ENCODE peak calls at places on chromosomes 3 and 15, in five cellular contexts. D is uterus, L is transverse colon, I is heart left ventricle, Z is spleen. A is an unnamed sample.

GRCh38 chr3:45907769-45908705 is 21.7 kb downstream of the CCR9 start:
- DNase-seq in L (no peak), I (no peak), D (no peak), Z (no peak), A (no peak)

GRCh38 chr15:83278191-83278590 is 6.3 kb downstream of the BNC1 start:
- DNase-seq in Z (no peak), D (no peak), I (no peak), L (no peak), A (no peak)

GRCh38 chr15:78003539-78004008 is 73.9 kb downstream of the TBC1D2B start:
- DNase-seq in D (no peak), I (no peak), Z (no peak), L (no peak), A (no peak)

GRCh38 chr15:63915209-63915887 is 81.6 kb upstream of the HERC1 start:
- DNase-seq in L (no peak), I (no peak), Z (peak), D (no peak), A (no peak)

GRCh38 chr3:45546636-45547201 is 47.8 kb upstream of the LIMD1 start:
- DNase-seq in D (no peak), L (no peak), Z (no peak), I (no peak), A (no peak)

GRCh38 chr15:56815247-56815646 is 81.9 kb upstream of the ZNF280D start:
- DNase-seq in Z (no peak), I (no peak), L (peak), D (no peak), A (no peak)

GRCh38 chr15:67809441-67809840 is 15.9 kb upstream of the SKOR1 start:
- DNase-seq in L (no peak), I (no peak), D (no peak), Z (peak), A (no peak)

GRCh38 chr15:45644437-45644836 is 9.6 kb downstream of the SQOR start:
- DNase-seq in Z (no peak), L (no peak), I (no peak), D (no peak), A (no peak)

GRCh38 chr15:93584021-93584420 is 495.0 kb upstream of the RGMA start:
- DNase-seq in I (no peak), D (peak), Z (no peak), L (no peak), A (no peak)

GRCh38 chr15:32855942-32856341 is 138.1 kb downstream of the GREM1 start:
- DNase-seq in D (no peak), I (no peak), L (no peak), Z (no peak), A (peak)

GRCh38 chr15:49255966-49256759 is 86.1 kb downstream of the GALK2 start:
- DNase-seq in L (no peak), I (no peak), Z (no peak), D (no peak), A (no peak)

GRCh38 chr15:65956307-65956706 is 87.0 kb downstream of the RAB11A start:
- DNase-seq in I (no peak), L (no peak), D (no peak), Z (no peak), A (no peak)

GRCh38 chr3:31235062-31235704 is 297.5 kb upstream of the STT3B start:
- DNase-seq in D (no peak), Z (no peak), L (no peak), I (no peak), A (no peak)

GRCh38 chr3:25429960-25430941 is 2.2 kb downstream of the RARB start:
- DNase-seq in L (no peak), Z (no peak), I (no peak), D (no peak), A (no peak)

GRCh38 chr15:40367038-40367672 is 9.1 kb downstream of the DISP2 start:
- DNase-seq in Z (peak), I (peak), L (peak), D (no peak), A (no peak)

GRCh38 chr3:50436063-50436674 is 67.3 kb downstream of the CACNA2D2 start:
- DNase-seq in D (peak), Z (peak), L (peak), I (peak), A (peak)

GRCh38 chr3:195005759-195006555 is 265.0 kb downstream of the XXYLT1 start:
- DNase-seq in L (no peak), I (no peak), D (no peak), Z (no peak), A (no peak)

GRCh38 chr15:101152914-101153313 is 98.9 kb downstream of the CHSY1 start:
- DNase-seq in I (no peak), L (no peak), D (no peak), Z (no peak), A (no peak)

GRCh38 chr3:105938101-105938500 is 69.3 kb upstream of the CBLB start:
- DNase-seq in I (no peak), Z (no peak), D (no peak), L (no peak), A (peak)

GRCh38 chr3:55676643-55677042 is 189.5 kb upstream of the WNT5A start:
- DNase-seq in Z (no peak), I (no peak), D (no peak), L (no peak), A (no peak)

GRCh38 chr3:15345051-15345607 is 12.7 kb upstream of the SH3BP5 start:
- DNase-seq in I (no peak), Z (no peak), L (peak), D (no peak), A (no peak)

GRCh38 chr15:35444557-35445204 is 101.3 kb downstream of the DPH6 start:
- DNase-seq in L (no peak), D (no peak), Z (no peak), I (no peak), A (no peak)

GRCh38 chr15:100714749-100715342 is 112.5 kb downstream of the ASB7 start:
- DNase-seq in L (no peak), D (peak), Z (peak), I (no peak), A (no peak)

GRCh38 chr3:28050895-28051294 is 190.5 kb upstream of the CMC1 start:
- DNase-seq in D (no peak), Z (no peak), L (peak), I (no peak), A (no peak)

GRCh38 chr15:64251121-64251520 is 88.3 kb upstream of the PPIB start:
- DNase-seq in I (no peak), L (no peak), Z (no peak), D (no peak), A (no peak)

GRCh38 chr3:23940775-23941174 is 4.3 kb upstream of the NR1D2 start:
- DNase-seq in I (no peak), L (no peak), Z (no peak), D (no peak), A (no peak)

GRCh38 chr3:23938657-23939056 is 6.4 kb upstream of the NR1D2 start:
- DNase-seq in L (no peak), Z (no peak), D (no peak), I (no peak), A (no peak)

GRCh38 chr3:23942546-23942945 is 2.5 kb upstream of the NR1D2 start:
- DNase-seq in D (no peak), I (no peak), L (no peak), Z (no peak), A (no peak)

GRCh38 chr3:23944007-23944760 is 902 bp upstream of the NR1D2 start:
- DNase-seq in I (no peak), Z (no peak), L (no peak), D (no peak), A (no peak)

GRCh38 chr3:23941440-23941839 is 3.6 kb upstream of the NR1D2 start:
- DNase-seq in Z (no peak), I (no peak), L (no peak), D (no peak), A (no peak)
- TF ChIP-seq POLR2A in Z (no peak), I (no peak), L (no peak), D (no peak), A (no peak)

GRCh38 chr3:127672429-127673190 is at the start of gene ABTB1:
- DNase-seq in I (peak), D (peak), L (peak), Z (peak), A (peak)
- TF ChIP-seq POLR2A in I (peak), D (peak), L (peak), Z (peak), A (peak)

GRCh38 chr15:86159436-86159835 is 79.8 kb downstream of the AGBL1 start:
- DNase-seq in D (no peak), I (no peak), Z (no peak), L (no peak), A (no peak)
- TF ChIP-seq POLR2A in D (no peak), I (no peak), Z (no peak), L (no peak), A (no peak)

GRCh38 chr15:73927476-73928240 is 1.4 kb downstream of the LOXL1 start:
- DNase-seq in L (peak), I (peak), Z (peak), D (peak), A (peak)
- TF ChIP-seq POLR2A in L (no peak), I (no peak), Z (no peak), D (no peak), A (no peak)

GRCh38 chr15:90004671-90005070 is 3.5 kb downstream of the ZNF710 start:
- DNase-seq in L (peak), I (no peak), D (no peak), Z (peak), A (peak)
- TF ChIP-seq POLR2A in L (peak), I (no peak), D (no peak), Z (no peak), A (no peak)

GRCh38 chr3:159293493-159293892 is 491.6 kb downstream of the MFSD1 start:
- DNase-seq in D (no peak), L (no peak), Z (no peak), I (no peak), A (no peak)
- TF ChIP-seq POLR2A in D (no peak), L (no peak), Z (no peak), I (no peak), A (no peak)